ENCODE peak calls at places on chromosomes 5 and 9, in six cellular contexts. E is fibroblast of lung; U is hepatocyte; Z is prostate gland; A is CD8-positive, alpha-beta T cell; X is gastrocnemius medialis. W is an unnamed sample.

GRCh38 chr9:137694962-137695875 is 76.4 kb downstream of the EHMT1 start:
- DNase-seq in E (peak; percentile 27), U (peak; percentile 71), Z (peak; percentile 24), A (no peak), X (peak; percentile 36), W (peak; percentile 83)

GRCh38 chr9:137129456-137130175 is 9.3 kb upstream of the GRIN1 start:
- DNase-seq in E (peak; percentile 92), U (peak; percentile 95), Z (peak; percentile 79), A (peak; percentile 92), X (peak; percentile 72), W (peak; percentile 96)

GRCh38 chr5:133246376-133247144 is 194.7 kb downstream of the HSPA4 start:
- DNase-seq in E (no peak), U (no peak), Z (no peak), A (no peak), X (no peak), W (no peak)

GRCh38 chr5:124741711-124742496 is 4.5 kb downstream of the ZNF608 start:
- DNase-seq in E (peak; percentile 92), U (peak; percentile 62), Z (no peak), A (no peak), X (peak; percentile 33), W (peak; percentile 91)

GRCh38 chr9:134384811-134385479 is 58.7 kb downstream of the RXRA start:
- DNase-seq in E (no peak), U (no peak), Z (no peak), A (no peak), X (no peak), W (peak; percentile 62)

GRCh38 chr5:38697013-38697412 is 140.6 kb upstream of the LIFR start:
- DNase-seq in E (no peak), U (no peak), Z (no peak), A (no peak), X (no peak), W (peak; percentile 28)

GRCh38 chr9:83220737-83221136 is 157.8 kb upstream of the RASEF start:
- DNase-seq in E (peak; percentile 56), U (peak; percentile 65), Z (no peak), A (no peak), X (no peak), W (no peak)

GRCh38 chr5:1735320-1735970 is 64.2 kb downstream of the MRPL36 start:
- DNase-seq in E (no peak), U (no peak), Z (peak; percentile 3), A (peak; percentile 43), X (peak; percentile 5), W (no peak)

GRCh38 chr9:3906437-3907213 is 380.8 kb upstream of the RFX3 start:
- DNase-seq in E (peak; percentile 77), U (peak; percentile 69), Z (no peak), A (no peak), X (no peak), W (no peak)

GRCh38 chr5:116076496-116076895 is 8.3 kb upstream of the COMMD10 start:
- DNase-seq in E (no peak), U (no peak), Z (no peak), A (no peak), X (no peak), W (no peak)

GRCh38 chr5:167576126-167576525 is 715.3 kb upstream of the WWC1 start:
- DNase-seq in E (peak; percentile 31), U (no peak), Z (no peak), A (no peak), X (no peak), W (no peak)

GRCh38 chr9:99573052-99573451 is 248.6 kb upstream of the NR4A3 start:
- DNase-seq in E (no peak), U (no peak), Z (no peak), A (no peak), X (no peak), W (no peak)

GRCh38 chr9:132641216-132641615 is 28.6 kb downstream of the DDX31 start:
- DNase-seq in E (no peak), U (no peak), Z (no peak), A (no peak), X (no peak), W (no peak)

GRCh38 chr9:137589441-137590122 is 730 bp downstream of the ZMYND19 start:
- DNase-seq in E (no peak), U (peak; percentile 48), Z (no peak), A (no peak), X (no peak), W (peak; percentile 39)

GRCh38 chr9:71680189-71680983 is 87.9 kb downstream of the CEMIP2 start:
- DNase-seq in E (peak; percentile 68), U (peak; percentile 52), Z (no peak), A (no peak), X (no peak), W (no peak)

GRCh38 chr9:71681708-71682268 is 86.5 kb downstream of the CEMIP2 start:
- DNase-seq in E (peak; percentile 54), U (peak; percentile 73), Z (no peak), A (no peak), X (no peak), W (no peak)

GRCh38 chr9:71683598-71684235 is 84.6 kb downstream of the CEMIP2 start:
- DNase-seq in E (peak; percentile 67), U (peak; percentile 28), Z (peak; percentile 19), A (no peak), X (no peak), W (peak; percentile 49)

GRCh38 chr9:71678999-71679398 is 89.3 kb downstream of the CEMIP2 start:
- DNase-seq in E (no peak), U (no peak), Z (no peak), A (no peak), X (no peak), W (no peak)

DNA sequence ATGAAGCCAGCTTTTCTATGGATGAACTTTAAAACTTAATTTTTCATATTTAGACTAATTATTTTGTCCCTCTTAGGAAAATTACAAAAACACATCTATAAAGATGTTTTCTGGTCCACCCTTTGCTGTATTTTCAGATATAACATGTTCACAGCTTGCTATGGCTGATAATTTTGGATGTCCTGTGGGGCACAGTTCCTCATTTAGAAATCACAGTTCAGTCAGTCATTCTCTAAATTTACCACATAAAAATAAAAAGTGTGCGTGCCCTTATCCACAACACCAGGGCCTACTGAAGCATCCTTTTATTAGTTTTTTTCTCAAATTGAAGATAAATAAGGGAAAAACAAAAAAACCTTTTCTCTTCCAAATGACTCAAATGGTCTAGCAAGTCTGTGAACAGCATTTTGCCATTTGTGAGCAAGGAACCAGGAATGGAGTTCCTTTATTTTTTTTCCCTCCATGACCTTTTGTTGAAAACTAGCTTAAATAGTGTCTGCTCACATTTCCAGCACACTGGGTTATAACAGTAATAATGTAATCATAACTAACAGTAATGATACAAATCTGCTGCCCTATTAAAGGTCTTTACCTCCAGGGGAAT is 87.1 kb downstream of the CEMIP2 start:
- DNase-seq in E (peak; percentile 26), U (no peak), Z (no peak), A (no peak), X (no peak), W (no peak)
- H3K27ac ChIP-seq in E (peak overlapping the region; percentile 54), U (peak overlapping the region; percentile 80), Z (no peak overlapping the region), A (no peak overlapping the region), X (no peak overlapping the region), W (no peak overlapping the region)

GRCh38 chr5:139368613-139369012 is 14.5 kb downstream of the SLC23A1 start:
- DNase-seq in E (peak; percentile 47), U (no peak), Z (no peak), A (no peak), X (no peak), W (no peak)
- TF ChIP-seq CTCF in E (peak; percentile 9), U (peak; percentile 19), Z (no peak), A (no peak), X (no peak), W (peak; percentile 10)

DNA sequence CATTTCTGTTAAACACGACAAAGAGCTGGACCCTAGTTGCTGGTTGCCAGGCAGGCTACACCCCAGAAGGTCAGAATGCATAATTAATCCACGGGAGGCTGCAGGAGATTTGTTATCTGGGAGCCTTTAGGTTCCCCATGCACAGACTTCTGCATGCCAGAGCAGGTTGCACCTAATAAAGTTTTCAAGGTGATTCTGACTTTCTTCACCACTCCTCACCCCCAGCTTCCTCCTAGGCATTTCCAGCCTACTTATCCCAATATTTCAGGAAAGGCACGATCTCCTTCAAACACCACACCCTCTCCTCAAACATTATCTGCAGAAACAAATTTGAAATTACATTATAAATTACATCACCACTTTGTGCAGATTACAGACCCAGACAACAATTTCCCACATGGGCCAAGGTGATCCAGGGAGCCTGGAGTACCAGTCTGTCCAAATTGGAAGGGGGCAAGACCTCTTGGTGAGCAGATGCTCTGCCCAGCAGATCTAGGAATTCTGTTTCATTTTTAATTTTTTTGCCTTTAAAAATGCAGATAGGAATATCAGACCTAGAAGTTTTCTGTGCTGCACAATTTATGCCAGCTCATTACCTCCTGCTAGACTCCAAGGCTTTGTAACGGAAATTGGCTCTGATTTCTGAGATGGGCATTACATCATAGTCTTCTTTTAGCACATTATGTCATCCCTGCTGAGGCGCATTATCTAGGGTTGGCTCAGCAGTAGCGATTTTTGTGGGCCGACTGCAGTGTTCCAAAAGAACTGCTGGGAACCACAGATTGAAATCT is 363.4 kb upstream of the SLC30A5 start:
- DNase-seq in E (peak; percentile 88), U (peak; percentile 62), Z (peak; percentile 32), A (no peak), X (peak; percentile 30), W (no peak)
- H3K4me3 ChIP-seq in E (no peak overlapping the region), U (no peak overlapping the region), Z (no peak overlapping the region), A (no peak overlapping the region), X (no peak overlapping the region), W (no peak overlapping the region)

GRCh38 chr5:56123531-56124243 is 109.4 kb downstream of the ANKRD55 start:
- DNase-seq in E (peak; percentile 99), U (peak; percentile 89), Z (no peak), A (no peak), X (no peak), W (peak; percentile 69)
- H3K27ac ChIP-seq in E (peak overlapping the region; percentile 78), U (peak overlapping the region; percentile 92), Z (no peak overlapping the region), A (no peak overlapping the region), X (no peak overlapping the region), W (no peak overlapping the region)

GRCh38 chr9:121059998-121060636 is 10.0 kb upstream of the C5 start:
- DNase-seq in E (peak; percentile 83), U (peak; percentile 87), Z (peak; percentile 59), A (no peak), X (no peak), W (peak; percentile 87)

GRCh38 chr9:121053544-121053943 is 3.5 kb upstream of the C5 start:
- DNase-seq in E (no peak), U (peak; percentile 46), Z (no peak), A (no peak), X (no peak), W (no peak)

GRCh38 chr9:121059513-121059912 is 9.4 kb upstream of the C5 start:
- DNase-seq in E (no peak), U (no peak), Z (no peak), A (no peak), X (no peak), W (no peak)

GRCh38 chr9:121057821-121058220 is 7.7 kb upstream of the C5 start:
- DNase-seq in E (no peak), U (no peak), Z (no peak), A (no peak), X (no peak), W (no peak)

GRCh38 chr9:121055642-121056143 is 5.6 kb upstream of the C5 start:
- DNase-seq in E (no peak), U (peak; percentile 11), Z (no peak), A (no peak), X (no peak), W (peak; percentile 44)
- TF ChIP-seq CTCF in E (peak; percentile 44), U (peak; percentile 9), Z (no peak), A (peak; percentile 17), X (peak; percentile 18), W (peak; percentile 58)